ENCODE peak calls at places on chromosome 5, in four cellular contexts. One of them, this sample, is unnamed.

GRCh38 chr5:150692276-150692675 is 8.6 kb downstream of the RBM22 start:
- DNase-seq in neural crest cell: no peak
- DNase-seq in coronary artery: no peak
- DNase-seq in fibroblast of pulmonary artery: no peak
- DNase-seq in this sample: no peak

GRCh38 chr5:127320032-127320945 is 29.7 kb downstream of the MEGF10 start:
- DNase-seq in fibroblast of pulmonary artery: peak
- DNase-seq in coronary artery: no peak
- DNase-seq in neural crest cell: no peak
- DNase-seq in this sample: no peak

GRCh38 chr5:65076251-65076869 is 307.6 kb downstream of the CWC27 start:
- DNase-seq in coronary artery: no peak
- DNase-seq in neural crest cell: no peak
- DNase-seq in fibroblast of pulmonary artery: peak
- DNase-seq in this sample: no peak

GRCh38 chr5:14640765-14641164 is 23.8 kb upstream of the OTULIN start:
- DNase-seq in fibroblast of pulmonary artery: no peak
- DNase-seq in coronary artery: no peak
- DNase-seq in neural crest cell: no peak
- DNase-seq in this sample: no peak

GRCh38 chr5:87705876-87706275 is 293.1 kb upstream of the CCNH start:
- DNase-seq in neural crest cell: no peak
- DNase-seq in fibroblast of pulmonary artery: no peak
- DNase-seq in coronary artery: no peak
- DNase-seq in this sample: no peak

GRCh38 chr5:60205071-60205470 is 311.5 kb upstream of the PDE4D start:
- DNase-seq in fibroblast of pulmonary artery: no peak
- DNase-seq in coronary artery: no peak
- DNase-seq in neural crest cell: no peak
- DNase-seq in this sample: no peak

GRCh38 chr5:150434502-150434901 is 15.0 kb downstream of the RPS14 start:
- DNase-seq in neural crest cell: no peak
- DNase-seq in fibroblast of pulmonary artery: peak
- DNase-seq in coronary artery: no peak
- DNase-seq in this sample: no peak

GRCh38 chr5:95078868-95079267 is 206.0 kb downstream of the MCTP1 start:
- DNase-seq in coronary artery: no peak
- DNase-seq in neural crest cell: no peak
- DNase-seq in fibroblast of pulmonary artery: no peak
- DNase-seq in this sample: no peak

GRCh38 chr5:79935992-79936643 is 54.9 kb downstream of the MTX3 start:
- DNase-seq in fibroblast of pulmonary artery: peak
- DNase-seq in neural crest cell: no peak
- DNase-seq in coronary artery: no peak
- DNase-seq in this sample: no peak

GRCh38 chr5:145960848-145961600 is 24.6 kb downstream of the SH3RF2 start:
- DNase-seq in coronary artery: no peak
- DNase-seq in neural crest cell: no peak
- DNase-seq in fibroblast of pulmonary artery: no peak
- DNase-seq in this sample: no peak

GRCh38 chr5:123422433-123423277 is 548 bp downstream of the CEP120 start:
- DNase-seq in neural crest cell: no peak
- DNase-seq in coronary artery: no peak
- DNase-seq in fibroblast of pulmonary artery: peak
- DNase-seq in this sample: no peak

GRCh38 chr5:2751592-2752021 is at the start of gene IRX2:
- DNase-seq in coronary artery: peak
- DNase-seq in fibroblast of pulmonary artery: peak
- DNase-seq in neural crest cell: peak
- DNase-seq in this sample: peak

GRCh38 chr5:121053055-121053985 is 589.2 kb downstream of the PRR16 start:
- DNase-seq in coronary artery: no peak
- DNase-seq in neural crest cell: no peak
- DNase-seq in fibroblast of pulmonary artery: no peak
- DNase-seq in this sample: no peak

GRCh38 chr5:95859327-95860060 is 37.0 kb upstream of the GLRX start:
- DNase-seq in fibroblast of pulmonary artery: peak
- DNase-seq in neural crest cell: no peak
- DNase-seq in coronary artery: no peak
- DNase-seq in this sample: no peak

GRCh38 chr5:106876665-106877194 is 794.0 kb downstream of the EFNA5 start:
- DNase-seq in fibroblast of pulmonary artery: no peak
- DNase-seq in coronary artery: no peak
- DNase-seq in neural crest cell: no peak
- DNase-seq in this sample: no peak

GRCh38 chr5:80069251-80069650 is 34.1 kb downstream of the THBS4 start:
- DNase-seq in neural crest cell: no peak
- DNase-seq in fibroblast of pulmonary artery: peak
- DNase-seq in coronary artery: no peak
- DNase-seq in this sample: no peak

GRCh38 chr5:76617229-76617628 is 6.0 kb downstream of the F2RL2 start:
- DNase-seq in fibroblast of pulmonary artery: no peak
- DNase-seq in neural crest cell: no peak
- DNase-seq in coronary artery: no peak
- DNase-seq in this sample: no peak

GRCh38 chr5:53418409-53418808 is 62.0 kb upstream of the FST start:
- DNase-seq in coronary artery: no peak
- DNase-seq in fibroblast of pulmonary artery: peak
- DNase-seq in neural crest cell: no peak
- DNase-seq in this sample: no peak

GRCh38 chr5:174837919-174838902 is 113.8 kb downstream of the MSX2 start:
- DNase-seq in coronary artery: no peak
- DNase-seq in fibroblast of pulmonary artery: peak
- DNase-seq in neural crest cell: peak
- DNase-seq in this sample: no peak
- TF ChIP-seq CTCF in coronary artery: no peak
- TF ChIP-seq CTCF in fibroblast of pulmonary artery: no peak
- TF ChIP-seq CTCF in neural crest cell: peak
- TF ChIP-seq CTCF in this sample: peak

DNA sequence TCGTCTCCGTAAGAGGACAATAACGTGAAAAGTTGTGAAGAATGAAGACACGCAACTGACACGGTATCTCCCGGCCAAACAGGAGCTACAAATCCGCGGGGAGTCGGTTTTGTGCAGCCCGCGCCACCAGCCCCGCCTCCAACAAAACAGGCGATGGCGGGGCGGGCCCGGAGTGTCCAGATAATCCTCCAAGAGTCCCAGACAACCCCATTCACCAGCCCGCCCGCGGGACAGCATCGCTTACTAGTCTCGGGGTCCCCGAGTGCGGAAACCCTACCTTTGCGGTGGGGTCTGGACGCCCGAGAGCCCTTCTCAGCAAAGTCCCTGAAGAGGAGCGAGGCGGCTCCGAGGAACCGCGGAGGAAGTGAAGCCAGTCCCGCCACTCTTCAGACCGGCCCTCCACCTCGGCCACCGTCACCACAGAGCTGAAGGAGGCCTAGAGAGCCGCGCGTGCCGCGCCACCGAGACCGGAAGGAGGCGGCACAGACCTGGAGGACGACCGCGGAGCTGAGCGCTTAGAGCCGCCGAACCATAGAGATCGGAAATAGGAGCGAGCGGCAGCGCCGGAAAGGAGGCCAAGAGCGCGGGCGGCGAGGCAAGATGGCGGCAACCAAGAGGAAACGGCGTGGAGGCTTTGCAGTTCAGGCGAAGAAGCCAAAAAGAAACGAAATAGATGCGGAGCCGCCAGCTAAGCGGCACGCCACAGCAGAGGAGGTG is at the start of the genes BRIX1 and RAD1:
- DNase-seq in coronary artery: peak
- DNase-seq in neural crest cell: peak
- DNase-seq in fibroblast of pulmonary artery: peak
- DNase-seq in this sample: peak
- TF ChIP-seq CTCF in coronary artery: no peak
- TF ChIP-seq CTCF in neural crest cell: no peak
- TF ChIP-seq CTCF in fibroblast of pulmonary artery: no peak
- TF ChIP-seq CTCF in this sample: no peak

GRCh38 chr5:179908528-179908927 is 831 bp upstream of the TBC1D9B start:
- DNase-seq in fibroblast of pulmonary artery: no peak
- DNase-seq in neural crest cell: peak
- DNase-seq in coronary artery: no peak
- DNase-seq in this sample: no peak
- TF ChIP-seq CTCF in fibroblast of pulmonary artery: peak
- TF ChIP-seq CTCF in neural crest cell: peak
- TF ChIP-seq CTCF in coronary artery: no peak
- TF ChIP-seq CTCF in this sample: peak

DNA sequence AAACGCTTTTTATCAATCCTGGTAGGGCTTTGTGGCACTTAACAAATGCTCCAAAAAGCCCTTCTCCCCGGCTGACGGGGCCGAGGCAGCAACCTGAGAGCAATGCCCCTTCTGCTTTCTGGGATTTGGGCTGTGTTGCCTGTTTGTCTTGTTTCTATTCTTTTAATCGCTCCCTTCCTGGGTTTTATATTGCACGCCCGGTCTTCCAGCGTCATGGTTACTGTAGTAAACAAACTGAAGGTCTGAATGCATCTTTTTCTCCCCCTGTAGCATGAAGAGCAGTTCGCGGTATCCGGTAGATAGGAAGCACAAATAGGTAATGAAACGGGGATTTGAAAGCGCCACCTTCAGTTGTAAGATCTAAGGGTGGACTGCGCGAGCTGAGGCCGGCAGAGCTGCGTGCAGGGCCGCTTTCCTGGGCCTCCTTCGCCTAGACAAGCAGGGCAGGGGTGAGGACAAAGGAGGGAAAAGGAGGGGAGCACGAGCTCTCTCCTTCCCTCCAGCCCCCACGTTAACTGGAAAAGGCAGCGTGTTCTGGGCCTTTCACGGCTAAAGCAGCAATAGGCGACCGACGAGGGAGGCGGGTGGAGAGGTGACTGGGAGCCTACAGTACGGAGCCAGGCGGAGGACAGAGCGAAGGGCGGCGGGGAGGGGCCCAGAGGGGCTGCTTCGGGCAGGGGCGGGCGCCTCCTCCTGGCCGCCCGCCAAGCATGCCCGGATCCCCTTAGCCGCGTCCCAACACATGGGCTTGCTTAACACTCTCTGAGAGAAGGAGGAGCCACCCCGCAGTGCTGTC is 49.3 kb upstream of the ZNF366 start:
- DNase-seq in neural crest cell: peak
- DNase-seq in coronary artery: no peak
- DNase-seq in fibroblast of pulmonary artery: peak
- DNase-seq in this sample: peak
- TF ChIP-seq CTCF in neural crest cell: peak
- TF ChIP-seq CTCF in coronary artery: no peak
- TF ChIP-seq CTCF in fibroblast of pulmonary artery: no peak
- TF ChIP-seq CTCF in this sample: peak

DNA sequence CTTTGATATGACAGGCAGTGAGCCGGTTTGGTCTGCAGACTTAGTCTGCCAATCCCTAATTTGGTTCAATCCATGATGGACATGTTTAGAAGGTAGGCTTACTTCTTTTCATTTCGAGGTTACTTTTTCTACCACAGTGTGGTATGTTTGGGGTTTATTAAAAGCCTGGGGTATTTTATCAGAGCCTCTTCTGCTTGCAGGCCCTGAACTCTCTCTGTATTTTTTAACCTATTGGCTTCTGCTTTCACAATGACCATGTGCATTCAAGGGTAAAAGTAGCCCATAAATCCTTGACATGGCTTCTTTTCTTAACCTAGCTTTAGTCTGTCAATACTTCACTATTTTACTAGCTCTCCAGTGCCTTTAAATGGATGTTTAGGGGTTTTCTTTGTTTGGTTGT is 286.6 kb downstream of the FER start:
- DNase-seq in neural crest cell: no peak
- DNase-seq in coronary artery: no peak
- DNase-seq in fibroblast of pulmonary artery: no peak
- DNase-seq in this sample: no peak
- TF ChIP-seq CTCF in neural crest cell: no peak
- TF ChIP-seq CTCF in coronary artery: no peak
- TF ChIP-seq CTCF in fibroblast of pulmonary artery: no peak
- TF ChIP-seq CTCF in this sample: no peak

GRCh38 chr5:8730194-8730593 is 815.7 kb downstream of the SEMA5A start:
- DNase-seq in fibroblast of pulmonary artery: peak
- DNase-seq in neural crest cell: no peak
- DNase-seq in coronary artery: no peak
- DNase-seq in this sample: no peak
- TF ChIP-seq CTCF in fibroblast of pulmonary artery: no peak
- TF ChIP-seq CTCF in neural crest cell: no peak
- TF ChIP-seq CTCF in coronary artery: no peak
- TF ChIP-seq CTCF in this sample: no peak

GRCh38 chr5:67346611-67347010 is 150.0 kb upstream of the CD180 start:
- DNase-seq in coronary artery: no peak
- DNase-seq in fibroblast of pulmonary artery: no peak
- DNase-seq in neural crest cell: no peak
- DNase-seq in this sample: no peak
- TF ChIP-seq CTCF in coronary artery: no peak
- TF ChIP-seq CTCF in fibroblast of pulmonary artery: no peak
- TF ChIP-seq CTCF in neural crest cell: no peak
- TF ChIP-seq CTCF in this sample: no peak

GRCh38 chr5:169580964-169581363 is 2.6 kb upstream of the SPDL1 start:
- DNase-seq in coronary artery: no peak
- DNase-seq in neural crest cell: no peak
- DNase-seq in fibroblast of pulmonary artery: no peak
- DNase-seq in this sample: no peak
- TF ChIP-seq CTCF in coronary artery: no peak
- TF ChIP-seq CTCF in neural crest cell: no peak
- TF ChIP-seq CTCF in fibroblast of pulmonary artery: no peak
- TF ChIP-seq CTCF in this sample: no peak

GRCh38 chr5:176843673-176844072 is 33.3 kb downstream of the UNC5A start:
- DNase-seq in coronary artery: no peak
- DNase-seq in neural crest cell: no peak
- DNase-seq in fibroblast of pulmonary artery: no peak
- DNase-seq in this sample: no peak

GRCh38 chr5:176846335-176847140 is 36.2 kb downstream of the UNC5A start:
- DNase-seq in fibroblast of pulmonary artery: no peak
- DNase-seq in neural crest cell: no peak
- DNase-seq in coronary artery: no peak
- DNase-seq in this sample: no peak

GRCh38 chr5:176844281-176844680 is 33.9 kb downstream of the UNC5A start:
- DNase-seq in neural crest cell: no peak
- DNase-seq in coronary artery: no peak
- DNase-seq in fibroblast of pulmonary artery: no peak
- DNase-seq in this sample: no peak

GRCh38 chr5:176844706-176845391 is 34.5 kb downstream of the UNC5A start:
- DNase-seq in fibroblast of pulmonary artery: peak
- DNase-seq in neural crest cell: no peak
- DNase-seq in coronary artery: no peak
- DNase-seq in this sample: no peak

GRCh38 chr5:176845392-176845713 is 35.0 kb downstream of the UNC5A start:
- DNase-seq in fibroblast of pulmonary artery: no peak
- DNase-seq in neural crest cell: no peak
- DNase-seq in coronary artery: no peak
- DNase-seq in this sample: no peak
- TF ChIP-seq CTCF in fibroblast of pulmonary artery: no peak
- TF ChIP-seq CTCF in neural crest cell: no peak
- TF ChIP-seq CTCF in coronary artery: no peak
- TF ChIP-seq CTCF in this sample: no peak

DNA sequence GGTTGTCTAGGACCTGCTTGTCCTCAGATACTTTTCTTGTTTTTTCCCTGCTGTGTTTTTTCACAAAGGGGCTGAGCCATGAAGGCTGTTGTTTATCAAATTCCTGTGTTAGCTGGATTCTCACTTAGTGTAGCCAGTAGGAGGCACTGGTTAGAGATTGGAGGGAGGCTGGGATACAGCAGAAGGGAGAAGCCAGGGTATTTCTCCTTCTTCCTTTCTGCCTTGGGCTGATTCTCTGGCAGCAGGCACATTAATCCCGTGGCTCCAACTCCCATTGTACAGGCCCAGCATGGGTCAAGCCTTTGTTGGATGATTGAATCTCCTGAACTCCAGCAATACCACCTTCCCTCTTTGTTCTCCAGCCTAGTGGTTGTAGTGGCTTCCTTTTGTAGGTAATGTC is 46.4 kb upstream of the FAM170A start:
- DNase-seq in coronary artery: no peak
- DNase-seq in neural crest cell: no peak
- DNase-seq in fibroblast of pulmonary artery: no peak
- DNase-seq in this sample: no peak
- TF ChIP-seq CTCF in coronary artery: no peak
- TF ChIP-seq CTCF in neural crest cell: no peak
- TF ChIP-seq CTCF in fibroblast of pulmonary artery: no peak
- TF ChIP-seq CTCF in this sample: no peak

This sample was measured in type B pancreatic cell.